ENCODE peak calls at places on chromosomes 11 and 22, in five cellular contexts. X is D721Med; I is activated naive CD4-positive, alpha-beta T cell treated with anti-CD3 and anti-CD28 coated beads, Interleukin-2, amount 10 ng/mL, durations not matched to agents 7 days and 5 days; H is NCI-H748 treated with DMSO at 0.1 percent for 48 hours; S is mucosa of descending colon. N is an unnamed sample.

GRCh38 chr22:50104149-50104548 is 14.3 kb downstream of the MOV10L1 start:
- DNase-seq in I (no peak), S (no peak), H (peak; percentile 11), X (no peak), N (no peak)

GRCh38 chr11:1230121-1230455 is 7.2 kb downstream of the MUC5B start:
- DNase-seq in I (no peak), X (no peak), S (no peak), H (no peak), N (no peak)

GRCh38 chr11:81071641-81072040 is 1630.8 kb upstream of the TENM4 start:
- DNase-seq in S (no peak), H (no peak), I (no peak), X (peak; percentile 12), N (no peak)

GRCh38 chr11:70263363-70263762 is 7.1 kb upstream of the PPFIA1 start:
- DNase-seq in I (no peak), S (no peak), X (no peak), H (no peak), N (no peak)

GRCh38 chr22:20315337-20316216 is 4.3 kb downstream of the DGCR6L start:
- DNase-seq in H (no peak), I (peak; percentile 4), X (no peak), S (no peak), N (no peak)

GRCh38 chr11:107858217-107859070 is at the start of gene SLC35F2:
- DNase-seq in X (no peak), S (peak; percentile 86), I (peak; percentile 74), H (peak; percentile 35), N (peak; percentile 79)

GRCh38 chr11:107683807-107684206 is 28.0 kb downstream of the SLN start:
- DNase-seq in S (no peak), I (no peak), X (no peak), H (no peak), N (no peak)

GRCh38 chr11:13249992-13250391 is 27.6 kb upstream of the BMAL1 start:
- DNase-seq in S (no peak), X (no peak), H (no peak), I (no peak), N (no peak)

GRCh38 chr11:73971175-73971719 is 11.4 kb downstream of the UCP2 start:
- DNase-seq in I (no peak), X (no peak), H (no peak), S (no peak), N (no peak)

GRCh38 chr11:9573775-9574555 is 495 bp downstream of the WEE1 start:
- DNase-seq in I (peak; percentile 52), X (no peak), H (no peak), S (peak; percentile 65), N (peak; percentile 59)

GRCh38 chr22:37173709-37174108 is 14.3 kb downstream of the C1QTNF6 start:
- DNase-seq in S (peak; percentile 32), X (no peak), I (no peak), H (no peak), N (no peak)

GRCh38 chr22:28548411-28548810 is 131.2 kb downstream of the TTC28 start:
- DNase-seq in I (no peak), X (no peak), S (no peak), H (no peak), N (peak; percentile 93)

GRCh38 chr11:24679686-24680318 is 182.9 kb downstream of the LUZP2 start:
- DNase-seq in I (no peak), X (no peak), S (no peak), H (no peak), N (no peak)

GRCh38 chr11:128525411-128526243 is 61.7 kb downstream of the ETS1 start:
- DNase-seq in H (peak; percentile 14), I (peak; percentile 58), S (no peak), X (no peak), N (no peak)

GRCh38 chr11:134516529-134516928 is 104.5 kb upstream of the B3GAT1 start:
- DNase-seq in X (peak; percentile 53), I (peak; percentile 11), H (no peak), S (no peak), N (no peak)

N was measured in NCI-H446 treated with DMSO at 0.1 percent for 48 hours.